ENCODE peak calls at places on chromosomes 1 and 21, in eight cellular contexts. One of them, this sample, is unnamed. For H4K20me1 and H3K9me3, the result is how much of the 10 kb centered on the place peaks cover.

GRCh38 chr1:168273575-168273974 is 7.1 kb upstream of the TBX19 start:
- DNase-seq in H9: no peak
- DNase-seq in GM23248: peak
- DNase-seq in hepatocyte: no peak
- DNase-seq in PC-3: no peak
- DNase-seq in MM.1S: peak
- DNase-seq in OCI-LY7: no peak
- DNase-seq in fibroblast of lung: no peak
- DNase-seq in this sample: peak

GRCh38 chr1:176466514-176466913 is 3.5 kb downstream of the PAPPA2 start:
- DNase-seq in GM23248: peak
- DNase-seq in hepatocyte: peak
- DNase-seq in PC-3: peak
- DNase-seq in fibroblast of lung: no peak
- DNase-seq in H9: peak
- DNase-seq in MM.1S: no peak
- DNase-seq in OCI-LY7: peak
- DNase-seq in this sample: no peak

GRCh38 chr1:195335541-195335940 is 1272.7 kb downstream of the KCNT2 start:
- DNase-seq in H9: no peak
- DNase-seq in GM23248: peak
- DNase-seq in OCI-LY7: no peak
- DNase-seq in PC-3: no peak
- DNase-seq in fibroblast of lung: no peak
- DNase-seq in MM.1S: no peak
- DNase-seq in hepatocyte: no peak
- DNase-seq in this sample: peak

GRCh38 chr1:21514245-21514644 is 5.0 kb downstream of the ALPL start:
- DNase-seq in PC-3: no peak
- DNase-seq in GM23248: no peak
- DNase-seq in fibroblast of lung: no peak
- DNase-seq in H9: no peak
- DNase-seq in OCI-LY7: peak
- DNase-seq in hepatocyte: no peak
- DNase-seq in MM.1S: no peak
- DNase-seq in this sample: no peak

GRCh38 chr1:183155939-183156338 is 30.1 kb upstream of the LAMC2 start:
- DNase-seq in MM.1S: no peak
- DNase-seq in PC-3: no peak
- DNase-seq in OCI-LY7: no peak
- DNase-seq in GM23248: no peak
- DNase-seq in H9: no peak
- DNase-seq in fibroblast of lung: peak
- DNase-seq in hepatocyte: no peak
- DNase-seq in this sample: no peak

GRCh38 chr1:154344977-154345837 is 19.9 kb downstream of the ATP8B2 start:
- DNase-seq in OCI-LY7: peak
- DNase-seq in PC-3: peak
- DNase-seq in H9: peak
- DNase-seq in MM.1S: peak
- DNase-seq in fibroblast of lung: peak
- DNase-seq in GM23248: peak
- DNase-seq in hepatocyte: peak
- DNase-seq in this sample: no peak

GRCh38 chr1:110915804-110916203 is 42.9 kb downstream of the CD53 start:
- DNase-seq in OCI-LY7: no peak
- DNase-seq in H9: no peak
- DNase-seq in MM.1S: no peak
- DNase-seq in hepatocyte: no peak
- DNase-seq in PC-3: no peak
- DNase-seq in GM23248: no peak
- DNase-seq in fibroblast of lung: no peak
- DNase-seq in this sample: no peak

GRCh38 chr1:11498956-11499824 is 20.2 kb downstream of the DISP3 start:
- DNase-seq in PC-3: no peak
- DNase-seq in hepatocyte: no peak
- DNase-seq in OCI-LY7: no peak
- DNase-seq in fibroblast of lung: no peak
- DNase-seq in MM.1S: no peak
- DNase-seq in H9: no peak
- DNase-seq in GM23248: no peak
- DNase-seq in this sample: no peak

GRCh38 chr21:39221997-39222486 is 38.8 kb upstream of the PSMG1 start:
- DNase-seq in GM23248: no peak
- DNase-seq in hepatocyte: no peak
- DNase-seq in OCI-LY7: no peak
- DNase-seq in fibroblast of lung: no peak
- DNase-seq in PC-3: no peak
- DNase-seq in H9: no peak
- DNase-seq in MM.1S: no peak
- DNase-seq in this sample: no peak
- H4K20me1 ChIP-seq in GM23248: under half
- H4K20me1 ChIP-seq in hepatocyte: under half
- H4K20me1 ChIP-seq in OCI-LY7: under half
- H4K20me1 ChIP-seq in fibroblast of lung: under half
- H4K20me1 ChIP-seq in PC-3: under half
- H4K20me1 ChIP-seq in H9: under half
- H4K20me1 ChIP-seq in MM.1S: under half
- H4K20me1 ChIP-seq in this sample: under half

DNA sequence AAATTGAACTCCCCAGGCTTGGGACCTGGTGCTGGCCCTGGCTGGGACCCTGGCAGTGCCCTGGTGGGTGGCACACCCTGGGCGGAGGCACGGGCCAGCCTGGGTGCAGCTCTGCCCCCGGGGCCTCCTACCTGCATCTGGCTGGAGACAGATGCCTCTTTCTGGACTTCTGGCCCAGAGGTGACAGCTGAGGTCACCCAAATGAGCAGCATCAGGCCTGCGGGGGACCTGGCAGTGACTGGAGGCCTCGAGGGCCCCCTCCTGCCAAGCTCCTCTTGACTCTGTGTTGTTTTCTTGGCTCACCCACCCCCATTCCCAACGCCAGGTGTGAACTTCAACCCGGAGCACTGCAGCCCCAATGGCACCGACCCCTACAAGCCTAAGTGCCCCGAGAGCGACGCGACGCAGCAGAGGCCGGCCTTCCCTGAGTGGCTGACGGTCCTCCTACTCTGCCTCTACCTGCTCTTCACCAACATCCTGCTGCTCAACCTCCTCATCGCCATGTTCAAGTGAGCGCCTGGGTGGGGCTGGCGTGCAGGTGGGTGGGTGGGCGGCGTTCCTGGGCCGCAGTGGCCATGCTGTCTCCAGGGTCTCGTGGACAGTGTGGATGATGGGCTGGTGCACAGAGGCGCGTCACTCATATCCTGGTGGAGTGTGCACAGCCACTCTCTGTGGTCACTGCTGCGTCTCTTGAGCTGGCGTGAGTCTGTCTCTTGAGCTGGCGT is 41.6 kb upstream of the LRRC3 start:
- DNase-seq in OCI-LY7: no peak
- DNase-seq in fibroblast of lung: no peak
- DNase-seq in hepatocyte: no peak
- DNase-seq in GM23248: no peak
- DNase-seq in PC-3: no peak
- DNase-seq in H9: peak
- DNase-seq in MM.1S: no peak
- DNase-seq in this sample: no peak
- H3K9me3 ChIP-seq in OCI-LY7: under half
- H3K9me3 ChIP-seq in fibroblast of lung: under half
- H3K9me3 ChIP-seq in hepatocyte: under half
- H3K9me3 ChIP-seq in GM23248: under half
- H3K9me3 ChIP-seq in PC-3: under half
- H3K9me3 ChIP-seq in H9: under half
- H3K9me3 ChIP-seq in MM.1S: under half
- H3K9me3 ChIP-seq in this sample: under half

DNA sequence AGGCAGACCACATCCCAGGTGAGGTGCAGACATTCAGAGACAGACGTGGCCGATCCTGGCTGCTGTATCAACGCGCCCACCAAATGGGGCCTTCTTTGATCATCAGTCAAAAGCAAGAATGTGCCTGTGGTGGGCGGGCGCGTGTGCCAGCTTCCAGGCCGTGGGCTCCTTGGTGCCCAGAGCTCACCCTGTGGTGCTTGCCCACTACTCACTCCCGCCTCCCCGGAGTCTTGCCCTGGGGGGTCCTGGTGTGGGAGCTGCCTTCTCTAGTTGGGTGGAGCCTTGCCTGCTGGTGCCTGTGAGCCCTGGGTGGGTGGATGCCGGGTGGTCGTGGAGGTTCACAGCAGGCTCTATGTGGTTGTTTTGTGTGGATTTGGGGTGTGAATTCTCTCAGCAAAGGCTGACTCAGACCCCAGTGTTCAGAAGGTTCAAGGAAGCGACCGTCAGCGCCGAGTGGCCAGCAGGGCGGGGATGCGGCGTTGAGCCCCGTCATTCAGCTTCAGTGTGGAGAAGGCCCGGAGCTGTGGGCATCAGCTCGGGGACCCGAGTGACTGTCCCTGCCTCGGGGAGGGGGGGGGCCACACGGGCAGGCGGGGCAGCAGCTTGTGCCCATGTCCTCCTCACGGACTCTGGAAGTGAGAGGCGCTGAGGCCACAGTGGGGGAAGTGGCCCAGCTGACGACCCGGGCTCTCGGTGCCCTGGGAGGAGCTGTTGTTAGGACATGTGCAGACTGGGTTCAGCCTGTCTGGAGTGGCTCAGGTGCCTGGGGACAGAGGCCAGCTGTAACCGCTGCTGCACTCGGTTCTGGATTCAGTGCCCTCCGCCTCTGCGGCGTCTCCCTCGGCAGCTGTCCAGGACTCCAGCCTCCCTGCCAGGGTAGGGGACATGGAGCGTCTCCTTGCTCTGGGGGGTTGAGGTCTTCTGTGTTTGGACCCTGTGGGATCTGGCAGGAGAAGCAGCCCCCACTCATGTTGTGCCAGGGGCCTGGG is 70.9 kb downstream of the SKI start:
- DNase-seq in PC-3: no peak
- DNase-seq in MM.1S: no peak
- DNase-seq in hepatocyte: no peak
- DNase-seq in OCI-LY7: no peak
- DNase-seq in fibroblast of lung: peak
- DNase-seq in H9: no peak
- DNase-seq in GM23248: no peak
- DNase-seq in this sample: no peak
- H4K20me1 ChIP-seq in PC-3: under half
- H4K20me1 ChIP-seq in MM.1S: under half
- H4K20me1 ChIP-seq in hepatocyte: half or more
- H4K20me1 ChIP-seq in OCI-LY7: under half
- H4K20me1 ChIP-seq in fibroblast of lung: under half
- H4K20me1 ChIP-seq in H9: under half
- H4K20me1 ChIP-seq in GM23248: under half
- H4K20me1 ChIP-seq in this sample: half or more

DNA sequence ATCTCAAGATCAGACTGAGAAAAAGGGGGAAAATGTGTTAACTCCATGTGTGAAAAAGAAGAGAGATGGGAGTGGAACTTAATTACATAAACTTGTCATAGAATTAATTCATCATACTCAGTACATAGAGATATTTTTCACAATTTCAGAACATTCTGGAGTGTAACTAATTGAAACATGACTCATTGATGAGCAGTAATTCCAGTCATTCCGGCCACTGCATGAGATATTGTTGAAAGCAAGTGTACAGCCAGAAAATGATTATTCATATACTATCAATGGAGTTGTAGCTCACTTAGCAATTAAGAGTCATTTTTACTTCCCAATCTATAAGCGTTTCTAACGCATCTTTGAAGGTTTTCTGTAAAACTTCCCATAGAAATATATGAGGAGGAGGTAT is 739.3 kb downstream of the LTN1 start:
- DNase-seq in MM.1S: no peak
- DNase-seq in OCI-LY7: no peak
- DNase-seq in fibroblast of lung: peak
- DNase-seq in PC-3: peak
- DNase-seq in hepatocyte: no peak
- DNase-seq in H9: no peak
- DNase-seq in GM23248: peak
- DNase-seq in this sample: peak
- H3K9me3 ChIP-seq in MM.1S: under half
- H3K9me3 ChIP-seq in OCI-LY7: under half
- H3K9me3 ChIP-seq in fibroblast of lung: under half
- H3K9me3 ChIP-seq in PC-3: under half
- H3K9me3 ChIP-seq in hepatocyte: under half
- H3K9me3 ChIP-seq in H9: under half
- H3K9me3 ChIP-seq in GM23248: under half
- H3K9me3 ChIP-seq in this sample: under half